ENCODE peak calls at places on chromosomes 12 and 14, in four cellular contexts. K, T, W and U are unnamed samples.
A peak's percentile ranks its signal among the peaks of the same experiment; 100 is the strongest.

GRCh38 chr14:99592933-99593753 is 10.9 kb downstream of the CCDC85C start:
- DNase-seq in K (no peak), T (no peak), W (no peak), U (no peak)

GRCh38 chr14:94451091-94451751 is 1.4 kb downstream of the SERPINA11 start:
- DNase-seq in K (no peak), T (no peak), W (no peak), U (no peak)

GRCh38 chr12:5516781-5517180 is 84.9 kb downstream of the NTF3 start:
- DNase-seq in K (no peak), T (no peak), W (no peak), U (no peak)

GRCh38 chr12:50733720-50734119 is 30.2 kb upstream of the ATF1 start:
- DNase-seq in K (no peak), T (no peak), W (no peak), U (no peak)

GRCh38 chr14:49971156-49972141 is 78.6 kb downstream of the ARF6 start:
- DNase-seq in K (no peak), T (no peak), W (no peak), U (no peak)

GRCh38 chr12:22283006-22283506 is 51.5 kb downstream of the ST8SIA1 start:
- DNase-seq in K (peak; percentile 87), T (no peak), W (peak; percentile 68), U (no peak)

GRCh38 chr14:72830356-72830755 is 63.5 kb downstream of the DPF3 start:
- DNase-seq in K (no peak), T (no peak), W (no peak), U (no peak)

GRCh38 chr14:76133103-76133502 is 18.6 kb upstream of the GPATCH2L start:
- DNase-seq in K (peak; percentile 27), T (no peak), W (no peak), U (no peak)

GRCh38 chr12:23770202-23770938 is 179.1 kb downstream of the SOX5 start:
- DNase-seq in K (no peak), T (no peak), W (no peak), U (no peak)

GRCh38 chr12:88142610-88142991 is 494 bp downstream of the TMTC3 start:
- DNase-seq in K (no peak), T (peak; percentile 44), W (no peak), U (peak; percentile 28)

GRCh38 chr14:91858536-91859275 is 8.6 kb downstream of the TC2N start:
- DNase-seq in K (peak; percentile 60), T (no peak), W (peak; percentile 85), U (no peak)

GRCh38 chr12:70920251-70920851 is at the start of gene PTPRR:
- DNase-seq in K (no peak), T (no peak), W (no peak), U (no peak)

GRCh38 chr14:60327447-60328331 is 78.7 kb downstream of the PPM1A start:
- DNase-seq in K (no peak), T (peak; percentile 69), W (no peak), U (peak; percentile 7)

GRCh38 chr12:121713257-121714155 is 954 bp downstream of the TMEM120B start:
- DNase-seq in K (peak; percentile 15), T (peak; percentile 47), W (no peak), U (no peak)

GRCh38 chr12:30896461-30896860 is 30.1 kb upstream of the TSPAN11 start:
- DNase-seq in K (peak; percentile 27), T (no peak), W (peak; percentile 26), U (no peak)

GRCh38 chr14:34966413-34966812 is 16.4 kb upstream of the SRP54 start:
- DNase-seq in K (no peak), T (no peak), W (no peak), U (no peak)

GRCh38 chr12:61993734-61994345 is 266.4 kb upstream of the USP15 start:
- DNase-seq in K (peak; percentile 15), T (no peak), W (peak; percentile 10), U (no peak)

GRCh38 chr14:29243355-29243754 is 476.8 kb downstream of the FOXG1 start:
- DNase-seq in K (peak; percentile 66), T (no peak), W (peak; percentile 40), U (no peak)